ENCODE peak calls at places on chromosomes 6 and 20, in four cellular contexts. One of them, this sample, is unnamed.

GRCh38 chr20:44501448-44501847 is 20.4 kb downstream of the SERINC3 start:
- DNase-seq in astrocyte of the spinal cord: peak
- DNase-seq in HFF-Myc: no peak
- DNase-seq in tibial artery: no peak
- DNase-seq in this sample: no peak

GRCh38 chr6:40551966-40552365 is 35.2 kb downstream of the LRFN2 start:
- DNase-seq in HFF-Myc: no peak
- DNase-seq in astrocyte of the spinal cord: no peak
- DNase-seq in tibial artery: no peak
- DNase-seq in this sample: no peak

GRCh38 chr20:3904857-3905256 is 15.7 kb downstream of the PANK2 start:
- DNase-seq in tibial artery: peak
- DNase-seq in astrocyte of the spinal cord: no peak
- DNase-seq in HFF-Myc: no peak
- DNase-seq in this sample: no peak

GRCh38 chr20:38129248-38129865 is 35.7 kb downstream of the TGM2 start:
- DNase-seq in tibial artery: peak
- DNase-seq in astrocyte of the spinal cord: no peak
- DNase-seq in HFF-Myc: no peak
- DNase-seq in this sample: no peak

GRCh38 chr6:110653381-110653780 is 161.9 kb downstream of the CDK19 start:
- DNase-seq in HFF-Myc: no peak
- DNase-seq in tibial artery: no peak
- DNase-seq in astrocyte of the spinal cord: no peak
- DNase-seq in this sample: no peak

GRCh38 chr6:148819852-148820251 is 73.0 kb downstream of the UST start:
- DNase-seq in HFF-Myc: no peak
- DNase-seq in astrocyte of the spinal cord: no peak
- DNase-seq in tibial artery: no peak
- DNase-seq in this sample: no peak

GRCh38 chr20:46406200-46406985 is at the start of gene ELMO2:
- DNase-seq in HFF-Myc: peak
- DNase-seq in tibial artery: peak
- DNase-seq in astrocyte of the spinal cord: peak
- DNase-seq in this sample: peak

GRCh38 chr20:17471606-17472187 is 59.5 kb downstream of the BFSP1 start:
- DNase-seq in HFF-Myc: no peak
- DNase-seq in tibial artery: no peak
- DNase-seq in astrocyte of the spinal cord: no peak
- DNase-seq in this sample: no peak

GRCh38 chr6:154579046-154579823 is 68.8 kb upstream of the CNKSR3 start:
- DNase-seq in tibial artery: no peak
- DNase-seq in HFF-Myc: no peak
- DNase-seq in astrocyte of the spinal cord: no peak
- DNase-seq in this sample: no peak

GRCh38 chr6:15362274-15363160 is 116.6 kb downstream of the JARID2 start:
- DNase-seq in tibial artery: no peak
- DNase-seq in HFF-Myc: no peak
- DNase-seq in astrocyte of the spinal cord: no peak
- DNase-seq in this sample: no peak

GRCh38 chr6:37663016-37663810 is 34.5 kb downstream of the MDGA1 start:
- DNase-seq in astrocyte of the spinal cord: peak
- DNase-seq in tibial artery: no peak
- DNase-seq in HFF-Myc: no peak
- DNase-seq in this sample: no peak

GRCh38 chr20:57175397-57176010 is 90.9 kb downstream of the BMP7 start:
- DNase-seq in tibial artery: no peak
- DNase-seq in astrocyte of the spinal cord: no peak
- DNase-seq in HFF-Myc: no peak
- DNase-seq in this sample: no peak

GRCh38 chr20:9035129-9035528 is 33.8 kb upstream of the PLCB4 start:
- DNase-seq in astrocyte of the spinal cord: peak
- DNase-seq in tibial artery: peak
- DNase-seq in HFF-Myc: peak
- DNase-seq in this sample: peak

GRCh38 chr20:25399038-25399430 is 8.4 kb upstream of the ABHD12 start:
- DNase-seq in astrocyte of the spinal cord: peak
- DNase-seq in tibial artery: peak
- DNase-seq in HFF-Myc: peak
- DNase-seq in this sample: peak

GRCh38 chr6:28446818-28447511 is 3.7 kb upstream of the ZSCAN23 start:
- DNase-seq in HFF-Myc: no peak
- DNase-seq in tibial artery: no peak
- DNase-seq in astrocyte of the spinal cord: peak
- DNase-seq in this sample: no peak

GRCh38 chr6:70901324-70901723 is 55.5 kb downstream of the B3GAT2 start:
- DNase-seq in HFF-Myc: no peak
- DNase-seq in tibial artery: no peak
- DNase-seq in astrocyte of the spinal cord: no peak
- DNase-seq in this sample: no peak

GRCh38 chr20:16491277-16491912 is 81.9 kb downstream of the KIF16B start:
- DNase-seq in tibial artery: peak
- DNase-seq in HFF-Myc: no peak
- DNase-seq in astrocyte of the spinal cord: no peak
- DNase-seq in this sample: no peak

GRCh38 chr20:21995461-21995860 is 290.0 kb downstream of the PAX1 start:
- DNase-seq in HFF-Myc: no peak
- DNase-seq in tibial artery: no peak
- DNase-seq in astrocyte of the spinal cord: no peak
- DNase-seq in this sample: no peak

GRCh38 chr6:148068391-148068790 is 274.2 kb upstream of the SASH1 start:
- DNase-seq in astrocyte of the spinal cord: no peak
- DNase-seq in tibial artery: no peak
- DNase-seq in HFF-Myc: no peak
- DNase-seq in this sample: no peak

GRCh38 chr20:61722146-61722678 is 343.5 kb downstream of the TAF4 start:
- DNase-seq in HFF-Myc: no peak
- DNase-seq in tibial artery: no peak
- DNase-seq in astrocyte of the spinal cord: no peak
- DNase-seq in this sample: no peak

GRCh38 chr6:56699066-56699654 is 56.5 kb upstream of the DST start:
- DNase-seq in astrocyte of the spinal cord: peak
- DNase-seq in HFF-Myc: no peak
- DNase-seq in tibial artery: no peak
- DNase-seq in this sample: no peak

GRCh38 chr20:32625996-32626395 is 40.9 kb upstream of the NOL4L start:
- DNase-seq in astrocyte of the spinal cord: no peak
- DNase-seq in tibial artery: no peak
- DNase-seq in HFF-Myc: no peak
- DNase-seq in this sample: no peak

GRCh38 chr20:50347568-50347981 is 156.9 kb downstream of the CEBPB start:
- DNase-seq in astrocyte of the spinal cord: no peak
- DNase-seq in tibial artery: no peak
- DNase-seq in HFF-Myc: no peak
- DNase-seq in this sample: no peak

GRCh38 chr20:39661833-39662232 is 699.7 kb downstream of the DHX35 start:
- DNase-seq in astrocyte of the spinal cord: peak
- DNase-seq in tibial artery: no peak
- DNase-seq in HFF-Myc: no peak
- DNase-seq in this sample: peak

GRCh38 chr6:168045706-168046620 is 33.0 kb downstream of the FRMD1 start:
- DNase-seq in astrocyte of the spinal cord: no peak
- DNase-seq in tibial artery: no peak
- DNase-seq in HFF-Myc: no peak
- DNase-seq in this sample: no peak

GRCh38 chr20:35971981-35972380 is 3.6 kb downstream of the CNBD2 start:
- DNase-seq in astrocyte of the spinal cord: no peak
- DNase-seq in HFF-Myc: no peak
- DNase-seq in tibial artery: no peak
- DNase-seq in this sample: no peak

GRCh38 chr6:53233309-53233708 is 84.7 kb upstream of the GCM1 start:
- DNase-seq in HFF-Myc: no peak
- DNase-seq in tibial artery: no peak
- DNase-seq in astrocyte of the spinal cord: peak
- DNase-seq in this sample: no peak

GRCh38 chr20:46255440-46256104 is 52.7 kb downstream of the CDH22 start:
- DNase-seq in astrocyte of the spinal cord: peak
- DNase-seq in HFF-Myc: no peak
- DNase-seq in tibial artery: peak
- DNase-seq in this sample: peak

GRCh38 chr20:34604980-34605788 is 46.7 kb downstream of the MAP1LC3A start:
- DNase-seq in HFF-Myc: peak
- DNase-seq in tibial artery: no peak
- DNase-seq in astrocyte of the spinal cord: peak
- DNase-seq in this sample: no peak
- H3K4me3 ChIP-seq in HFF-Myc: no peak
- H3K4me3 ChIP-seq in tibial artery: no peak
- H3K4me3 ChIP-seq in astrocyte of the spinal cord: no peak
- H3K4me3 ChIP-seq in this sample: no peak

GRCh38 chr20:60039526-60039925 is 81.3 kb downstream of the CDH26 start:
- DNase-seq in astrocyte of the spinal cord: no peak
- DNase-seq in tibial artery: no peak
- DNase-seq in HFF-Myc: no peak
- DNase-seq in this sample: no peak

GRCh38 chr20:60036346-60037119 is 78.3 kb downstream of the CDH26 start:
- DNase-seq in astrocyte of the spinal cord: no peak
- DNase-seq in tibial artery: no peak
- DNase-seq in HFF-Myc: no peak
- DNase-seq in this sample: no peak

GRCh38 chr20:60038400-60038799 is 80.2 kb downstream of the CDH26 start:
- DNase-seq in astrocyte of the spinal cord: no peak
- DNase-seq in HFF-Myc: no peak
- DNase-seq in tibial artery: no peak
- DNase-seq in this sample: no peak

GRCh38 chr20:60035486-60035885 is 77.3 kb downstream of the CDH26 start:
- DNase-seq in astrocyte of the spinal cord: no peak
- DNase-seq in tibial artery: no peak
- DNase-seq in HFF-Myc: no peak
- DNase-seq in this sample: no peak

DNA sequence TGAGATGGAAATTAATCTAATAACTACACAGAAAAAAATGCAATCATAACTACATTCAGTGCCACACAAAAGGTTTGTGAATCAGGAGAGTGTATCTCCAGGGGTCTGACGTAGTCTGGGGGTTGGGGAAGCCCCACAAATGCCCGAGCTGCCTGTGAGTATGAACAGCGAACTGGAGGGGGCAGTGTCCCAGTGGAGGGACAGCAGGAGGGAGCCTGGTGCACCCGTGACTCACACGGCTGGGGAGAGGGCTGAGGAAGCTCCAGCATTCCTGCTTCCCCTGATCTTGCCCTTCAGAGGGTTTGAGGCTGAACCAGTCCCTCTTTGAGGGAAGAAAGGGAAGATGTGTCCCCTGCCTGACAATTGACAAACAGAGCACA is 78.9 kb downstream of the CDH26 start:
- DNase-seq in HFF-Myc: no peak
- DNase-seq in tibial artery: no peak
- DNase-seq in astrocyte of the spinal cord: peak
- DNase-seq in this sample: no peak
- TF ChIP-seq CTCF in HFF-Myc: peak
- TF ChIP-seq CTCF in tibial artery: no peak
- TF ChIP-seq CTCF in astrocyte of the spinal cord: peak
- TF ChIP-seq CTCF in this sample: peak

DNA sequence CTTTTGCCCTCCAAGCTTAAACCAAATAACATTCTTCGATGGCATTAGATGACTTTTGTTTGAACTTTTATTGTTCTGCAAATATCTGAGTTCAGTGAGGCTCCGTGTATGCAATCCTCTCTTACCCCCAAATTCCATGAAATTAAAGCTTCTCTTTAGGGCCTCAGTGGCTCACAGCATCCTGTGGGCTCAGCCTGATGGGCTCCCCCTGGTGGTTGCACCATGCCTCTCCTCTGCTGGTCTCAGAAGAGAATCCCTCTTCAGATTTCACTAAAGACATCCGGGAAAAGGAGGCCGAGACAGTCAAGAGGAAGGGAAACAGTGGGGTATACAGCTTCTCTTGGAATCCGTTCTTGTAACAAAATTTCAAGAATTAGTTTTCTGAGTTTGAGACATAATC is 331.6 kb upstream of the NT5E start:
- DNase-seq in HFF-Myc: no peak
- DNase-seq in astrocyte of the spinal cord: no peak
- DNase-seq in tibial artery: no peak
- DNase-seq in this sample: no peak
- H3K4me3 ChIP-seq in HFF-Myc: no peak
- H3K4me3 ChIP-seq in astrocyte of the spinal cord: no peak
- H3K4me3 ChIP-seq in tibial artery: no peak
- H3K4me3 ChIP-seq in this sample: no peak

GRCh38 chr6:91141352-91141751 is 554.5 kb upstream of the MAP3K7 start:
- DNase-seq in HFF-Myc: no peak
- DNase-seq in astrocyte of the spinal cord: no peak
- DNase-seq in tibial artery: no peak
- DNase-seq in this sample: no peak
- TF ChIP-seq CTCF in HFF-Myc: no peak
- TF ChIP-seq CTCF in astrocyte of the spinal cord: no peak
- TF ChIP-seq CTCF in tibial artery: no peak
- TF ChIP-seq CTCF in this sample: no peak

This sample was measured in retinal pigment epithelial cell.